ENCODE peak calls at places on chromosome 12, in four cellular contexts. One of them, this sample, is unnamed.
A peak's percentile ranks its signal among the peaks of the same experiment; 100 is the strongest.

GRCh38 chr12:105417732-105418131 is 87.2 kb downstream of the C12orf75 start:
- DNase-seq in activated gamma-delta T cell treated with Interleukin-2 at 50 U/mL for 16 hours: no peak
- DNase-seq in effector CD8-positive, alpha-beta T cell: no peak
- DNase-seq in neuronal stem cell: no peak
- DNase-seq in this sample: no peak

GRCh38 chr12:12719496-12719895 is 2.3 kb downstream of the CDKN1B start:
- DNase-seq in activated gamma-delta T cell treated with Interleukin-2 at 50 U/mL for 16 hours: no peak
- DNase-seq in effector CD8-positive, alpha-beta T cell: no peak
- DNase-seq in neuronal stem cell: no peak
- DNase-seq in this sample: no peak

GRCh38 chr12:1502856-1503255 is 91.5 kb downstream of the FBXL14 start:
- DNase-seq in activated gamma-delta T cell treated with Interleukin-2 at 50 U/mL for 16 hours: no peak
- DNase-seq in effector CD8-positive, alpha-beta T cell: no peak
- DNase-seq in neuronal stem cell: no peak
- DNase-seq in this sample: no peak

GRCh38 chr12:6229224-6229748 is 29.1 kb downstream of the CD9 start:
- DNase-seq in activated gamma-delta T cell treated with Interleukin-2 at 50 U/mL for 16 hours: no peak
- DNase-seq in effector CD8-positive, alpha-beta T cell: no peak
- DNase-seq in neuronal stem cell: no peak
- DNase-seq in this sample: no peak

GRCh38 chr12:69738351-69739286 is at the start of gene RAB3IP:
- DNase-seq in activated gamma-delta T cell treated with Interleukin-2 at 50 U/mL for 16 hours: peak; percentile 91
- DNase-seq in effector CD8-positive, alpha-beta T cell: peak; percentile 91
- DNase-seq in neuronal stem cell: peak; percentile 91
- DNase-seq in this sample: peak; percentile 80

GRCh38 chr12:58670623-58671022 is 249.7 kb downstream of the LRIG3 start:
- DNase-seq in activated gamma-delta T cell treated with Interleukin-2 at 50 U/mL for 16 hours: no peak
- DNase-seq in effector CD8-positive, alpha-beta T cell: no peak
- DNase-seq in neuronal stem cell: no peak
- DNase-seq in this sample: no peak

GRCh38 chr12:123958462-123958861 is 14.2 kb downstream of the CCDC92 start:
- DNase-seq in activated gamma-delta T cell treated with Interleukin-2 at 50 U/mL for 16 hours: no peak
- DNase-seq in effector CD8-positive, alpha-beta T cell: no peak
- DNase-seq in neuronal stem cell: no peak
- DNase-seq in this sample: no peak

GRCh38 chr12:71170456-71170855 is 12.7 kb upstream of the TSPAN8 start:
- DNase-seq in activated gamma-delta T cell treated with Interleukin-2 at 50 U/mL for 16 hours: no peak
- DNase-seq in effector CD8-positive, alpha-beta T cell: no peak
- DNase-seq in neuronal stem cell: no peak
- DNase-seq in this sample: no peak

GRCh38 chr12:120759591-120760348 is 34.1 kb downstream of the ACADS start:
- DNase-seq in activated gamma-delta T cell treated with Interleukin-2 at 50 U/mL for 16 hours: no peak
- DNase-seq in effector CD8-positive, alpha-beta T cell: no peak
- DNase-seq in neuronal stem cell: no peak
- DNase-seq in this sample: no peak

GRCh38 chr12:114011711-114012110 is 45.6 kb upstream of the RBM19 start:
- DNase-seq in activated gamma-delta T cell treated with Interleukin-2 at 50 U/mL for 16 hours: no peak
- DNase-seq in effector CD8-positive, alpha-beta T cell: no peak
- DNase-seq in neuronal stem cell: no peak
- DNase-seq in this sample: no peak

GRCh38 chr12:12682284-12682683 is 13.7 kb downstream of the GPR19 start:
- DNase-seq in activated gamma-delta T cell treated with Interleukin-2 at 50 U/mL for 16 hours: no peak
- DNase-seq in effector CD8-positive, alpha-beta T cell: no peak
- DNase-seq in neuronal stem cell: no peak
- DNase-seq in this sample: no peak

GRCh38 chr12:66495709-66496108 is 183.2 kb downstream of the GRIP1 start:
- DNase-seq in activated gamma-delta T cell treated with Interleukin-2 at 50 U/mL for 16 hours: no peak
- DNase-seq in effector CD8-positive, alpha-beta T cell: no peak
- DNase-seq in neuronal stem cell: no peak
- DNase-seq in this sample: no peak

GRCh38 chr12:54131641-54132280 is 57.0 kb downstream of the SMUG1 start:
- DNase-seq in activated gamma-delta T cell treated with Interleukin-2 at 50 U/mL for 16 hours: no peak
- DNase-seq in effector CD8-positive, alpha-beta T cell: no peak
- DNase-seq in neuronal stem cell: no peak
- DNase-seq in this sample: no peak

GRCh38 chr12:106084048-106084671 is 54.6 kb downstream of the NUAK1 start:
- DNase-seq in activated gamma-delta T cell treated with Interleukin-2 at 50 U/mL for 16 hours: no peak
- DNase-seq in effector CD8-positive, alpha-beta T cell: no peak
- DNase-seq in neuronal stem cell: peak; percentile 81
- DNase-seq in this sample: no peak

GRCh38 chr12:27754795-27755194 is 25.2 kb upstream of the KLHL42 start:
- DNase-seq in activated gamma-delta T cell treated with Interleukin-2 at 50 U/mL for 16 hours: no peak
- DNase-seq in effector CD8-positive, alpha-beta T cell: no peak
- DNase-seq in neuronal stem cell: no peak
- DNase-seq in this sample: no peak

GRCh38 chr12:21677622-21678277 is 20.1 kb upstream of the LDHB start:
- DNase-seq in activated gamma-delta T cell treated with Interleukin-2 at 50 U/mL for 16 hours: no peak
- DNase-seq in effector CD8-positive, alpha-beta T cell: no peak
- DNase-seq in neuronal stem cell: no peak
- DNase-seq in this sample: no peak

GRCh38 chr12:119178544-119179334 is at the start of gene HSPB8:
- DNase-seq in activated gamma-delta T cell treated with Interleukin-2 at 50 U/mL for 16 hours: no peak
- DNase-seq in effector CD8-positive, alpha-beta T cell: no peak
- DNase-seq in neuronal stem cell: no peak
- DNase-seq in this sample: no peak

GRCh38 chr12:82411561-82412230 is 53.4 kb downstream of the METTL25 start:
- DNase-seq in activated gamma-delta T cell treated with Interleukin-2 at 50 U/mL for 16 hours: no peak
- DNase-seq in effector CD8-positive, alpha-beta T cell: no peak
- DNase-seq in neuronal stem cell: no peak
- DNase-seq in this sample: no peak

GRCh38 chr12:58633479-58633878 is 286.8 kb downstream of the LRIG3 start:
- DNase-seq in activated gamma-delta T cell treated with Interleukin-2 at 50 U/mL for 16 hours: no peak
- DNase-seq in effector CD8-positive, alpha-beta T cell: no peak
- DNase-seq in neuronal stem cell: no peak
- DNase-seq in this sample: no peak

This sample was measured in immature natural killer cell.